ENCODE peak calls at places on chromosome 21, in five cellular contexts. One of them, this sample, is unnamed.
A peak's percentile ranks its signal among the peaks of the same experiment; 100 is the strongest.

GRCh38 chr21:29265690-29266479 is 32.8 kb upstream of the BACH1 start:
- DNase-seq in MM.1S: no peak
- DNase-seq in left lung: no peak
- DNase-seq in thoracic aorta: no peak
- DNase-seq in Caco-2: no peak
- DNase-seq in this sample: peak; percentile 60

GRCh38 chr21:43779660-43780059 is 3.6 kb upstream of the CSTB start:
- DNase-seq in MM.1S: peak; percentile 98
- DNase-seq in left lung: no peak
- DNase-seq in thoracic aorta: no peak
- DNase-seq in Caco-2: no peak
- DNase-seq in this sample: peak; percentile 70

GRCh38 chr21:46063227-46063626 is 34.7 kb upstream of the COL6A2 start:
- DNase-seq in MM.1S: no peak
- DNase-seq in left lung: no peak
- DNase-seq in thoracic aorta: no peak
- DNase-seq in Caco-2: no peak
- DNase-seq in this sample: peak; percentile 12

GRCh38 chr21:15283789-15284188 is 219.0 kb upstream of the NRIP1 start:
- DNase-seq in MM.1S: no peak
- DNase-seq in left lung: no peak
- DNase-seq in thoracic aorta: no peak
- DNase-seq in Caco-2: no peak
- DNase-seq in this sample: no peak

GRCh38 chr21:33011462-33011861 is 14.3 kb upstream of the OLIG2 start:
- DNase-seq in MM.1S: no peak
- DNase-seq in left lung: no peak
- DNase-seq in thoracic aorta: no peak
- DNase-seq in Caco-2: no peak
- DNase-seq in this sample: no peak

GRCh38 chr21:44079446-44079845 is 27.8 kb upstream of the PWP2 start:
- DNase-seq in MM.1S: no peak
- DNase-seq in left lung: no peak
- DNase-seq in thoracic aorta: no peak
- DNase-seq in Caco-2: no peak
- DNase-seq in this sample: no peak

GRCh38 chr21:25296239-25296638 is 311.0 kb downstream of the MRPL39 start:
- DNase-seq in MM.1S: no peak
- DNase-seq in left lung: no peak
- DNase-seq in thoracic aorta: no peak
- DNase-seq in Caco-2: no peak
- DNase-seq in this sample: no peak

GRCh38 chr21:15132781-15133180 is 68.0 kb upstream of the NRIP1 start:
- DNase-seq in MM.1S: no peak
- DNase-seq in left lung: no peak
- DNase-seq in thoracic aorta: no peak
- DNase-seq in Caco-2: no peak
- DNase-seq in this sample: no peak

GRCh38 chr21:46081862-46082637 is 15.9 kb upstream of the COL6A2 start:
- DNase-seq in MM.1S: no peak
- DNase-seq in left lung: peak; percentile 73
- DNase-seq in thoracic aorta: no peak
- DNase-seq in Caco-2: no peak
- DNase-seq in this sample: no peak

GRCh38 chr21:45282283-45283018 is 5.2 kb downstream of the POFUT2 start:
- DNase-seq in MM.1S: no peak
- DNase-seq in left lung: no peak
- DNase-seq in thoracic aorta: no peak
- DNase-seq in Caco-2: no peak
- DNase-seq in this sample: no peak

GRCh38 chr21:9763807-9764206 is 757.6 kb upstream of the TPTE start:
- DNase-seq in MM.1S: no peak
- DNase-seq in left lung: no peak
- DNase-seq in thoracic aorta: no peak
- DNase-seq in Caco-2: no peak
- DNase-seq in this sample: no peak

DNA sequence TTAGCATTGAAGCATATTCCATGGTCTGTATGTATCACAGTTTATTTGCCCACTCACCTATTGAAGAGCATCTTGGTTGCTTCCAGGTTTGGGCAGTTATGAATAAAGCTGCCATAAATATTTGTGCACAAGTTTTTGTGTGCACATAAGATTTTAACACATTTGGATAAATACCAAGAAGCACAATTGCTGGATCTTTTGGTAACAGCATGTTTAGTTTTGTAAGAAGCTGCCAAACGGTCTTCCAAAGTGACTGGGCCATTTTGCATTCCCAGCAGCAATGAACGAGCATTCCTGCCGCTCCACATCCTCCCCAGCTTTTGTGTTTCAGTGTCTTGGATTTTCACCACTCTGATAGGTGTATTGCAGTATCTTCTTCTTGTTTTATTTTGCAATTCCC is 62.7 kb downstream of the PDE9A start:
- DNase-seq in MM.1S: no peak
- DNase-seq in left lung: no peak
- DNase-seq in thoracic aorta: no peak
- DNase-seq in Caco-2: no peak
- DNase-seq in this sample: no peak
- H3K4me3 ChIP-seq in MM.1S: no peak overlapping the region
- H3K4me3 ChIP-seq in left lung: no peak overlapping the region
- H3K4me3 ChIP-seq in thoracic aorta: no peak overlapping the region
- H3K4me3 ChIP-seq in Caco-2: no peak overlapping the region
- H3K4me3 ChIP-seq in this sample: no peak overlapping the region

DNA sequence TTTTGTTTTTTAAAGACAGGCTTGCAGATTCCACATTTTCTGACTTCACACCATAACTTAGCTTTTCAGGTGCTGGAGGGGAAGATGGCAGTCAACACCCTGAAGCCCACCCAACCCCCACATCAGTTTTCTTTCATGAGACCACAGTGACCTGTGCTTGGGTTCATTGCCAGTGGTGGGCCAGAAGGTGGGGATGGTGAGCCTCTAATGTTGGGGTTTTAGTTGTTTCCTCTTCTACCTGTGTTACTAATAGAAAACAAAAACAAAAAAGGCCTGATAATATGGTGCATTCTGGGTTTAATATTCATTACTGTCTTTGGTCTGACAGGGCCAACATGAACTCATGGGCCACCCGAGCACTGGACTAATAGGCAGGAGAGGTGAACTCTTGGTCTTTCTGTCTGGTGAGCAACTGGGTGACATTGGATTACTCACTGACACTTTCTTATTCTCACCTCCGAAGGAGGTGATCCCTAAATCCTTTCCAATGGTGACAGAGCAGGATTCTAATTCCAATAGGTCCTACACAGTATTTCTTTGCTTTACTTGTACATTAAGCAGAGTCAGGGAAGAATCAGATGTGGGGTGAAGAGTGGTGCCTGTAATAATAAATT is 132.8 kb downstream of the CLIC6 start:
- DNase-seq in MM.1S: peak; percentile 69
- DNase-seq in left lung: no peak
- DNase-seq in thoracic aorta: no peak
- DNase-seq in Caco-2: no peak
- DNase-seq in this sample: peak; percentile 62
- TF ChIP-seq CTCF in MM.1S: peak; percentile 91
- TF ChIP-seq CTCF in left lung: no peak
- TF ChIP-seq CTCF in thoracic aorta: no peak
- TF ChIP-seq CTCF in Caco-2: no peak
- TF ChIP-seq CTCF in this sample: peak; percentile 66

GRCh38 chr21:39387461-39388037 is 38.7 kb upstream of the HMGN1 start:
- DNase-seq in MM.1S: peak; percentile 80
- DNase-seq in left lung: peak; percentile 98
- DNase-seq in thoracic aorta: peak; percentile 60
- DNase-seq in Caco-2: peak; percentile 95
- DNase-seq in this sample: peak; percentile 90

GRCh38 chr21:39390212-39390765 is 41.4 kb upstream of the HMGN1 start:
- DNase-seq in MM.1S: no peak
- DNase-seq in left lung: no peak
- DNase-seq in thoracic aorta: no peak
- DNase-seq in Caco-2: no peak
- DNase-seq in this sample: no peak

GRCh38 chr21:39386899-39387298 is 38.0 kb upstream of the HMGN1 start:
- DNase-seq in MM.1S: no peak
- DNase-seq in left lung: no peak
- DNase-seq in thoracic aorta: no peak
- DNase-seq in Caco-2: no peak
- DNase-seq in this sample: no peak

GRCh38 chr21:39388038-39388810 is 39.3 kb upstream of the HMGN1 start:
- DNase-seq in MM.1S: peak; percentile 88
- DNase-seq in left lung: peak; percentile 100
- DNase-seq in thoracic aorta: peak; percentile 51
- DNase-seq in Caco-2: peak; percentile 92
- DNase-seq in this sample: peak; percentile 88

DNA sequence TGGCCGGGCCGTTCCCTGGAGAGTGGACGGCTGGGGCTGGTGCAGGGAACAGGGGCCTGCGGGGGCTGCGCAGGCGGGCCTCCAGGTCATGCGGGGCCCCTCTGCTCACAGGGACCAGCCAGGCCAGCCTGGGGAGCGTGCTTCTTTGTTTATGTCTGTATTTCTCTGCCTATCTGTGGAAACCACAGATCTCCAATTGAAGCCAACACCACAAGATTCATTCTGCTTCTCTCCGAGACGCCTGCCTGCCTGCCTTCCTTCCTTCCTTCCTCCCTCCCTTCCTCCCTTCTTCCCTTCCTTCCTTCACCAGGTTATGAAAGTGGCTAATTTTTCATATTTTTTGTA is 39.9 kb upstream of the HMGN1 start:
- DNase-seq in MM.1S: no peak
- DNase-seq in left lung: no peak
- DNase-seq in thoracic aorta: no peak
- DNase-seq in Caco-2: no peak
- DNase-seq in this sample: no peak
- H3K4me3 ChIP-seq in MM.1S: peak overlapping the region; percentile 44
- H3K4me3 ChIP-seq in left lung: peak overlapping the region; percentile 47
- H3K4me3 ChIP-seq in thoracic aorta: peak overlapping the region; percentile 78
- H3K4me3 ChIP-seq in Caco-2: no peak overlapping the region
- H3K4me3 ChIP-seq in this sample: no peak overlapping the region

GRCh38 chr21:42063206-42063577 is 7.9 kb upstream of the UMODL1 start:
- DNase-seq in MM.1S: peak; percentile 78
- DNase-seq in left lung: no peak
- DNase-seq in thoracic aorta: no peak
- DNase-seq in Caco-2: no peak
- DNase-seq in this sample: peak; percentile 74

GRCh38 chr21:42061195-42061865 is 9.8 kb upstream of the UMODL1 start:
- DNase-seq in MM.1S: peak; percentile 96
- DNase-seq in left lung: peak; percentile 55
- DNase-seq in thoracic aorta: no peak
- DNase-seq in Caco-2: no peak
- DNase-seq in this sample: peak; percentile 93

GRCh38 chr21:42062543-42063022 is 8.5 kb upstream of the UMODL1 start:
- DNase-seq in MM.1S: peak; percentile 99
- DNase-seq in left lung: peak; percentile 75
- DNase-seq in thoracic aorta: no peak
- DNase-seq in Caco-2: no peak
- DNase-seq in this sample: peak; percentile 96

GRCh38 chr21:42061866-42062542 is 9.1 kb upstream of the UMODL1 start:
- DNase-seq in MM.1S: peak; percentile 98
- DNase-seq in left lung: no peak
- DNase-seq in thoracic aorta: no peak
- DNase-seq in Caco-2: no peak
- DNase-seq in this sample: no peak

DNA sequence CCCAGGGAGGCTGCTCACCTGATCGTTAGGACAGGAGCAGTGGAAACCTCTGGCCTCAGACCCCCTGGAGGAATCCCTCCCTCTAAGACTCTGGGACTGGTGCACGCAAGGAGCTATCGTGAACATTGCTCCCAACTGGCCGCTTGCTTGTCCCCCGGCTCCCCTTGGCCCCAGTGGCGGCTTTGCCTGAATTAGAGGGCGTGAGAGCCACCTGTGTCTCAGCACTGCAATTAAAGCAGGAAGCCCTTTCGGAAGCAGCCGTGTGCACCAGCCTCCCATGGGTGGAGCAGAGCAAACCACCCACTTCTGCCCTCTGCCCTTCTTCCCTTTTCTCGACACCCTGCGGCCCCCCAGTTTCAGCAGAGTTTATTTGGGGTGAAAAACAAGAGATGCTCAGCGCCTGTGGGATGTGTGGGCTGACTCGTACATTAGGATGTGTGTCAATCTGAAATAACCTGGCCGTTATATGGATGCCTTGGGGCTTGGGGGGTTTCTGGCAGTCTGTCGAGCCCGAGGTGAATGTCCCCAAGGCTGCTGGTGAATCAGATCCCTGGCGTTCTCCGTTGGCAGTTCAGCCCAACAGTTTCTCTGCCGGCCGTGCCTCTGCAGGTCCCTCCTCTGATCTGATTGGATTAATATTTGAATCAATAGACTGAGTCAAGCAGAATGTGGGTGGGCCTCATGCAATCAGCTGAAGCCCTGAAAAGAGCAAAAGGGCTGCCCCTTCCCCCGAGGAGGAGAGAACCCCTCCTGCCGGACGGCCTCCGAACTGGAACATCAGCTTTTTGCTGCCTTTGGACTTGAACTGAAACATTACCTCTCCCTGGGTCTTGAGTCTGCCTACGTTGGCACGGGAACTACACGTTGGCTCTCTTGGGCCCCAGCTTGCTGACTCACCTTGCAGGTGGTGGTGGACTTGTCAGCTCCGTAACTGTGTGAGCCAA is 7.3 kb upstream of the UMODL1 start:
- DNase-seq in MM.1S: peak; percentile 98
- DNase-seq in left lung: peak; percentile 76
- DNase-seq in thoracic aorta: no peak
- DNase-seq in Caco-2: no peak
- DNase-seq in this sample: peak; percentile 83
- TF ChIP-seq CTCF in MM.1S: peak; percentile 57
- TF ChIP-seq CTCF in left lung: no peak
- TF ChIP-seq CTCF in thoracic aorta: no peak
- TF ChIP-seq CTCF in Caco-2: no peak
- TF ChIP-seq CTCF in this sample: no peak

DNA sequence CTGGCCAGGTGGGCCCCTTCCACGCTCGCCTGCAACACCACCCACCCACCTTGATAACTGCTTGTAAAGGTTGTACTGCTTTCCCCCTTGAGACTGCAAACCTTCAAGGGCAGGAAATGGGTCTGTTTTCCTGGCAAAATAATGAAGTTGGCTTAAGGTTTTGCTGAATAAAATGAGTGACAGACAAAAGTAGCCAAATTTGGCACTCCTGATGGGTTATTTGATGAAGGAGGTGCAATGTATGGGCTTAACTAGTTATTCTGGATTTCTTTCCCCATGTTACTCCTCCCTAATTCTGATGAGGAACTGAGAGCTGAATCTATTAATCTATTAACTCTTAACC is 14.6 kb upstream of the HLCS start:
- DNase-seq in MM.1S: no peak
- DNase-seq in left lung: no peak
- DNase-seq in thoracic aorta: no peak
- DNase-seq in Caco-2: no peak
- DNase-seq in this sample: no peak
- H3K4me3 ChIP-seq in MM.1S: no peak overlapping the region
- H3K4me3 ChIP-seq in left lung: peak overlapping the region; percentile 39
- H3K4me3 ChIP-seq in thoracic aorta: peak overlapping the region; percentile 70
- H3K4me3 ChIP-seq in Caco-2: peak overlapping the region; percentile 50
- H3K4me3 ChIP-seq in this sample: no peak overlapping the region

DNA sequence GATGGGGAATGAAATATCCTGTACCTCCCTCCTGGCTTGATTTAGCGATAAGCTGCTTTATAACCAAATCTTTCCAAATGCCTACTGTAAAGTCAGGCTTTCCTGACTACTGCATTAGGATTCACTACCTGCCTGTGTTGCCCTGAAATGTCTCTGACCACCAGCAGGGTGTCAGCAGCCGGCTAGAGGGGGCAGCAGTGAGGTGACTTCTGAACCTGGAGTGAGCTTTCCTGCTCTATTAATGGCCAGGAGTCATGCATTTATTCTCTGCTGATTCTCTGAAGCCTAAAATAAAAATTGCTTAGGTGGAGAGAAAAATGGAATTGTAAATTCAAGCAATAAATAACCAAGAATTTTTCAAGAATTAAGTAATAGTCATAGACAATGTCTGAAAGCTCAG is 2.5 kb downstream of the BACE2 start:
- DNase-seq in MM.1S: peak; percentile 42
- DNase-seq in left lung: no peak
- DNase-seq in thoracic aorta: no peak
- DNase-seq in Caco-2: peak; percentile 64
- DNase-seq in this sample: peak; percentile 41
- TF ChIP-seq CTCF in MM.1S: peak; percentile 84
- TF ChIP-seq CTCF in left lung: peak; percentile 33
- TF ChIP-seq CTCF in thoracic aorta: peak; percentile 56
- TF ChIP-seq CTCF in Caco-2: peak; percentile 74
- TF ChIP-seq CTCF in this sample: peak; percentile 62